ENCODE peak calls at places on chromosomes 5 and 9, in six cellular contexts. One of them, this sample, is unnamed. For H3K36me3, the result is how much of the 10 kb centered on the place peaks cover.

GRCh38 chr9:68536876-68537490 is 3.7 kb downstream of the TMEM252 start:
- DNase-seq in HCT116: no peak
- DNase-seq in body of pancreas: no peak
- DNase-seq in adrenal gland: no peak
- DNase-seq in transverse colon: no peak
- DNase-seq in testis: no peak
- DNase-seq in this sample: no peak

GRCh38 chr9:136409557-136410455 is 608 bp downstream of the ENTR1 start:
- DNase-seq in HCT116: no peak
- DNase-seq in body of pancreas: peak
- DNase-seq in adrenal gland: peak
- DNase-seq in transverse colon: peak
- DNase-seq in testis: peak
- DNase-seq in this sample: peak

GRCh38 chr9:90333226-90333625 is 309.4 kb downstream of the DIRAS2 start:
- DNase-seq in HCT116: no peak
- DNase-seq in body of pancreas: no peak
- DNase-seq in adrenal gland: no peak
- DNase-seq in transverse colon: no peak
- DNase-seq in testis: no peak
- DNase-seq in this sample: no peak

GRCh38 chr5:145887976-145888574 is 15.3 kb upstream of the GRXCR2 start:
- DNase-seq in HCT116: peak
- DNase-seq in body of pancreas: peak
- DNase-seq in adrenal gland: peak
- DNase-seq in transverse colon: peak
- DNase-seq in testis: peak
- DNase-seq in this sample: peak

GRCh38 chr5:144309265-144309664 is 138.6 kb downstream of the KCTD16 start:
- DNase-seq in HCT116: no peak
- DNase-seq in body of pancreas: peak
- DNase-seq in adrenal gland: no peak
- DNase-seq in transverse colon: no peak
- DNase-seq in testis: peak
- DNase-seq in this sample: no peak

GRCh38 chr5:56375011-56375410 is 141.9 kb upstream of the ANKRD55 start:
- DNase-seq in HCT116: no peak
- DNase-seq in body of pancreas: peak
- DNase-seq in adrenal gland: peak
- DNase-seq in transverse colon: no peak
- DNase-seq in testis: no peak
- DNase-seq in this sample: no peak

GRCh38 chr9:126114409-126114760 is 212.2 kb upstream of the MVB12B start:
- DNase-seq in HCT116: no peak
- DNase-seq in body of pancreas: no peak
- DNase-seq in adrenal gland: no peak
- DNase-seq in transverse colon: no peak
- DNase-seq in testis: no peak
- DNase-seq in this sample: no peak

GRCh38 chr9:32991895-32992595 is 9.4 kb downstream of the APTX start:
- DNase-seq in HCT116: no peak
- DNase-seq in body of pancreas: peak
- DNase-seq in adrenal gland: no peak
- DNase-seq in transverse colon: no peak
- DNase-seq in testis: peak
- DNase-seq in this sample: no peak

GRCh38 chr9:109251080-109251775 is 69.6 kb downstream of the EPB41L4B start:
- DNase-seq in HCT116: no peak
- DNase-seq in body of pancreas: peak
- DNase-seq in adrenal gland: peak
- DNase-seq in transverse colon: peak
- DNase-seq in testis: peak
- DNase-seq in this sample: peak

GRCh38 chr5:143680672-143681259 is 131.2 kb upstream of the HMHB1 start:
- DNase-seq in HCT116: no peak
- DNase-seq in body of pancreas: no peak
- DNase-seq in adrenal gland: no peak
- DNase-seq in transverse colon: no peak
- DNase-seq in testis: no peak
- DNase-seq in this sample: no peak

GRCh38 chr5:177003649-177004048 is 2.9 kb downstream of the UIMC1 start:
- DNase-seq in HCT116: no peak
- DNase-seq in body of pancreas: no peak
- DNase-seq in adrenal gland: peak
- DNase-seq in transverse colon: no peak
- DNase-seq in testis: no peak
- DNase-seq in this sample: peak

GRCh38 chr5:134490255-134490924 is 35.1 kb upstream of the JADE2 start:
- DNase-seq in HCT116: no peak
- DNase-seq in body of pancreas: no peak
- DNase-seq in adrenal gland: peak
- DNase-seq in transverse colon: no peak
- DNase-seq in testis: no peak
- DNase-seq in this sample: no peak

GRCh38 chr5:137619191-137619870 is 116.6 kb downstream of the KLHL3 start:
- DNase-seq in HCT116: no peak
- DNase-seq in body of pancreas: peak
- DNase-seq in adrenal gland: peak
- DNase-seq in transverse colon: no peak
- DNase-seq in testis: peak
- DNase-seq in this sample: no peak

GRCh38 chr5:107300928-107301327 is 369.8 kb downstream of the EFNA5 start:
- DNase-seq in HCT116: no peak
- DNase-seq in body of pancreas: no peak
- DNase-seq in adrenal gland: no peak
- DNase-seq in transverse colon: no peak
- DNase-seq in testis: no peak
- DNase-seq in this sample: no peak

GRCh38 chr9:110746211-110746930 is 77.8 kb downstream of the MUSK start:
- DNase-seq in HCT116: no peak
- DNase-seq in body of pancreas: no peak
- DNase-seq in adrenal gland: no peak
- DNase-seq in transverse colon: no peak
- DNase-seq in testis: no peak
- DNase-seq in this sample: no peak

GRCh38 chr5:72543365-72543764 is 36.2 kb upstream of the ZNF366 start:
- DNase-seq in HCT116: no peak
- DNase-seq in body of pancreas: no peak
- DNase-seq in adrenal gland: no peak
- DNase-seq in transverse colon: no peak
- DNase-seq in testis: no peak
- DNase-seq in this sample: no peak

GRCh38 chr5:143354025-143354424 is 49.5 kb downstream of the NR3C1 start:
- DNase-seq in HCT116: no peak
- DNase-seq in body of pancreas: no peak
- DNase-seq in adrenal gland: no peak
- DNase-seq in transverse colon: no peak
- DNase-seq in testis: no peak
- DNase-seq in this sample: no peak

GRCh38 chr5:966345-966710 is 42.3 kb upstream of the NKD2 start:
- DNase-seq in HCT116: no peak
- DNase-seq in body of pancreas: no peak
- DNase-seq in adrenal gland: no peak
- DNase-seq in transverse colon: no peak
- DNase-seq in testis: no peak
- DNase-seq in this sample: no peak

GRCh38 chr9:33255471-33255870 is 9.0 kb downstream of the BAG1 start:
- DNase-seq in HCT116: no peak
- DNase-seq in body of pancreas: no peak
- DNase-seq in adrenal gland: no peak
- DNase-seq in transverse colon: no peak
- DNase-seq in testis: no peak
- DNase-seq in this sample: no peak

GRCh38 chr9:108416321-108416720 is 439.5 kb downstream of the ACTL7B start:
- DNase-seq in HCT116: peak
- DNase-seq in body of pancreas: no peak
- DNase-seq in adrenal gland: no peak
- DNase-seq in transverse colon: no peak
- DNase-seq in testis: no peak
- DNase-seq in this sample: no peak

GRCh38 chr5:73592546-73592945 is 27.0 kb downstream of the UTP15 start:
- DNase-seq in HCT116: no peak
- DNase-seq in body of pancreas: no peak
- DNase-seq in adrenal gland: no peak
- DNase-seq in transverse colon: no peak
- DNase-seq in testis: no peak
- DNase-seq in this sample: no peak

GRCh38 chr5:155953335-155953734 is 373.6 kb upstream of the SGCD start:
- DNase-seq in HCT116: no peak
- DNase-seq in body of pancreas: no peak
- DNase-seq in adrenal gland: no peak
- DNase-seq in transverse colon: no peak
- DNase-seq in testis: no peak
- DNase-seq in this sample: no peak

GRCh38 chr9:25678147-25678666 is at the start of gene TUSC1:
- DNase-seq in HCT116: no peak
- DNase-seq in body of pancreas: peak
- DNase-seq in adrenal gland: peak
- DNase-seq in transverse colon: peak
- DNase-seq in testis: peak
- DNase-seq in this sample: peak

GRCh38 chr5:156456857-156457256 is 129.9 kb downstream of the SGCD start:
- DNase-seq in HCT116: no peak
- DNase-seq in body of pancreas: no peak
- DNase-seq in adrenal gland: no peak
- DNase-seq in transverse colon: no peak
- DNase-seq in testis: no peak
- DNase-seq in this sample: no peak

GRCh38 chr9:136784997-136785361 is 6.2 kb upstream of the TMEM141 start:
- DNase-seq in HCT116: no peak
- DNase-seq in body of pancreas: peak
- DNase-seq in adrenal gland: no peak
- DNase-seq in transverse colon: no peak
- DNase-seq in testis: no peak
- DNase-seq in this sample: no peak

GRCh38 chr9:10604927-10605326 is 7.9 kb downstream of the PTPRD start:
- DNase-seq in HCT116: no peak
- DNase-seq in body of pancreas: no peak
- DNase-seq in adrenal gland: no peak
- DNase-seq in transverse colon: no peak
- DNase-seq in testis: no peak
- DNase-seq in this sample: no peak

GRCh38 chr9:1979815-1980367 is 35.3 kb upstream of the SMARCA2 start:
- DNase-seq in HCT116: no peak
- DNase-seq in body of pancreas: peak
- DNase-seq in adrenal gland: no peak
- DNase-seq in transverse colon: no peak
- DNase-seq in testis: no peak
- DNase-seq in this sample: peak

GRCh38 chr9:6545017-6545691 is 100.4 kb downstream of the GLDC start:
- DNase-seq in HCT116: no peak
- DNase-seq in body of pancreas: no peak
- DNase-seq in adrenal gland: no peak
- DNase-seq in transverse colon: no peak
- DNase-seq in testis: no peak
- DNase-seq in this sample: no peak
- H3K36me3 ChIP-seq in HCT116: under half
- H3K36me3 ChIP-seq in body of pancreas: under half
- H3K36me3 ChIP-seq in adrenal gland: under half
- H3K36me3 ChIP-seq in transverse colon: under half
- H3K36me3 ChIP-seq in testis: under half
- H3K36me3 ChIP-seq in this sample: under half

DNA sequence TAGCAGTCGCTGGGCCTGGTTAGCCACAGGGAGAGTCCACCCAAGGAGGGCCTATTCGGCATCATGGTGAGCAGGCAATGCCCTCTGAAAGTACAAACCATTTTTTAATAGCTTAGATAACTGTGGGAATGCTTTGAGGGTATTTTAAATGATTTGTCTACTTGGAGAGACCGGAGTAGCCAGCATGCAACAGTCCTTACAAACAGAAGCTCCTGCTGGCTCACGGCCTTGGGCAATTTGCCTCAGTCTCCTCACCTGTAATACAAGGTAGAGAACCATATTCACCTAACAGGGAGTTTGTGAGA is 128.8 kb downstream of the COL23A1 start:
- DNase-seq in HCT116: no peak
- DNase-seq in body of pancreas: no peak
- DNase-seq in adrenal gland: no peak
- DNase-seq in transverse colon: no peak
- DNase-seq in testis: no peak
- DNase-seq in this sample: no peak
- H3K4me3 ChIP-seq in HCT116: no peak
- H3K4me3 ChIP-seq in body of pancreas: no peak
- H3K4me3 ChIP-seq in adrenal gland: no peak
- H3K4me3 ChIP-seq in transverse colon: no peak
- H3K4me3 ChIP-seq in testis: no peak
- H3K4me3 ChIP-seq in this sample: no peak

GRCh38 chr5:100901851-100902341 is 1.2 kb downstream of the ST8SIA4 start:
- DNase-seq in HCT116: no peak
- DNase-seq in body of pancreas: peak
- DNase-seq in adrenal gland: peak
- DNase-seq in transverse colon: peak
- DNase-seq in testis: no peak
- DNase-seq in this sample: no peak
- TF ChIP-seq POLR2A in HCT116: no peak
- TF ChIP-seq POLR2A in body of pancreas: no peak
- TF ChIP-seq POLR2A in adrenal gland: no peak
- TF ChIP-seq POLR2A in transverse colon: no peak
- TF ChIP-seq POLR2A in testis: no peak
- TF ChIP-seq POLR2A in this sample: peak

GRCh38 chr5:116212225-116212624 is 127.4 kb downstream of the COMMD10 start:
- DNase-seq in HCT116: no peak
- DNase-seq in body of pancreas: no peak
- DNase-seq in adrenal gland: no peak
- DNase-seq in transverse colon: no peak
- DNase-seq in testis: no peak
- DNase-seq in this sample: no peak

GRCh38 chr5:116216246-116216645 is 131.4 kb downstream of the COMMD10 start:
- DNase-seq in HCT116: no peak
- DNase-seq in body of pancreas: no peak
- DNase-seq in adrenal gland: no peak
- DNase-seq in transverse colon: no peak
- DNase-seq in testis: no peak
- DNase-seq in this sample: no peak
- H3K36me3 ChIP-seq in HCT116: under half
- H3K36me3 ChIP-seq in body of pancreas: under half
- H3K36me3 ChIP-seq in adrenal gland: under half
- H3K36me3 ChIP-seq in transverse colon: under half
- H3K36me3 ChIP-seq in testis: under half
- H3K36me3 ChIP-seq in this sample: under half

GRCh38 chr9:97697837-97698236 is 697 bp upstream of the XPA start:
- DNase-seq in HCT116: no peak
- DNase-seq in body of pancreas: no peak
- DNase-seq in adrenal gland: no peak
- DNase-seq in transverse colon: no peak
- DNase-seq in testis: no peak
- DNase-seq in this sample: no peak

GRCh38 chr9:97694768-97695167 is 2.4 kb downstream of the XPA start:
- DNase-seq in HCT116: no peak
- DNase-seq in body of pancreas: no peak
- DNase-seq in adrenal gland: no peak
- DNase-seq in transverse colon: no peak
- DNase-seq in testis: no peak
- DNase-seq in this sample: no peak

GRCh38 chr9:97696823-97697601 is at the start of gene XPA:
- DNase-seq in HCT116: peak
- DNase-seq in body of pancreas: peak
- DNase-seq in adrenal gland: peak
- DNase-seq in transverse colon: peak
- DNase-seq in testis: peak
- DNase-seq in this sample: peak

GRCh38 chr9:97696025-97696822 is 916 bp downstream of the XPA start:
- DNase-seq in HCT116: no peak
- DNase-seq in body of pancreas: no peak
- DNase-seq in adrenal gland: no peak
- DNase-seq in transverse colon: no peak
- DNase-seq in testis: no peak
- DNase-seq in this sample: no peak

GRCh38 chr9:97695390-97695789 is 1.8 kb downstream of the XPA start:
- DNase-seq in HCT116: no peak
- DNase-seq in body of pancreas: no peak
- DNase-seq in adrenal gland: no peak
- DNase-seq in transverse colon: no peak
- DNase-seq in testis: no peak
- DNase-seq in this sample: no peak
- H3K4me3 ChIP-seq in HCT116: no peak
- H3K4me3 ChIP-seq in body of pancreas: no peak
- H3K4me3 ChIP-seq in adrenal gland: no peak
- H3K4me3 ChIP-seq in transverse colon: no peak
- H3K4me3 ChIP-seq in testis: no peak
- H3K4me3 ChIP-seq in this sample: no peak